ENCODE peak calls at places on chromosomes 4 and X, in ten cellular contexts. Z is astrocyte; K is WTC11; F is dorsolateral prefrontal cortex; X is CD4-positive, alpha-beta T cell; L is astrocyte of the spinal cord; V is AG10803; W is endothelial cell; D is GM10248; E is B cell. H is an unnamed sample.

GRCh38 chr4:185640809-185641675 is 105.7 kb upstream of the PDLIM3 start:
- DNase-seq in Z (peak; percentile 72), K (no peak), F (no peak), X (no peak), L (peak; percentile 86), V (peak; percentile 84), W (no peak), D (peak; percentile 51), E (peak; percentile 35), H (peak; percentile 88)

GRCh38 chr4:98510757-98511517 is 147.5 kb downstream of the TSPAN5 start:
- DNase-seq in Z (peak; percentile 94), K (no peak), F (no peak), X (no peak), L (peak; percentile 93), V (peak; percentile 98), W (no peak), D (no peak), E (no peak), H (peak; percentile 92)

GRCh38 chrX:1591102-1591862 is at the start of gene AKAP17A:
- DNase-seq in Z (peak; percentile 74), K (peak; percentile 98), F (peak; percentile 100), X (peak; percentile 97), L (peak; percentile 94), V (peak; percentile 92), W (peak; percentile 91), D (peak; percentile 96), E (peak; percentile 99), H (peak; percentile 88)

GRCh38 chr4:87073570-87074470 is 139.0 kb downstream of the AFF1 start:
- DNase-seq in Z (peak; percentile 32), K (no peak), F (peak; percentile 57), X (peak; percentile 25), L (peak; percentile 44), V (no peak), W (no peak), D (peak; percentile 54), E (peak; percentile 67), H (peak; percentile 55)

GRCh38 chrX:54452920-54453319 is 12.7 kb downstream of the TSR2 start:
- DNase-seq in Z (no peak), K (peak; percentile 42), F (no peak), X (no peak), L (peak; percentile 2), V (peak; percentile 9), W (peak; percentile 23), D (no peak), E (no peak), H (no peak)

GRCh38 chrX:110182362-110182761 is 135.5 kb downstream of the AMMECR1 start:
- DNase-seq in Z (no peak), K (no peak), F (no peak), X (no peak), L (no peak), V (peak; percentile 24), W (no peak), D (no peak), E (no peak), H (peak; percentile 49)

GRCh38 chrX:49947778-49948177 is 25.4 kb downstream of the CLCN5 start:
- DNase-seq in Z (no peak), K (no peak), F (no peak), X (no peak), L (no peak), V (no peak), W (no peak), D (no peak), E (no peak), H (no peak)

GRCh38 chrX:135973025-135973547 is 702 bp downstream of the MMGT1 start:
- DNase-seq in Z (no peak), K (no peak), F (no peak), X (no peak), L (peak; percentile 8), V (peak; percentile 25), W (no peak), D (no peak), E (no peak), H (peak; percentile 30)

GRCh38 chr4:10275696-10276095 is 159.1 kb upstream of the WDR1 start:
- DNase-seq in Z (no peak), K (no peak), F (no peak), X (no peak), L (no peak), V (peak; percentile 52), W (no peak), D (no peak), E (no peak), H (no peak)

GRCh38 chr4:98747659-98748091 is 89.3 kb upstream of the TSPAN5 start:
- DNase-seq in Z (peak; percentile 12), K (no peak), F (no peak), X (no peak), L (peak; percentile 78), V (no peak), W (no peak), D (no peak), E (no peak), H (no peak)

GRCh38 chr4:91826186-91826585 is 477.6 kb upstream of the GRID2 start:
- DNase-seq in Z (peak; percentile 55), K (no peak), F (no peak), X (no peak), L (peak; percentile 73), V (no peak), W (no peak), D (no peak), E (no peak), H (peak; percentile 4)

GRCh38 chr4:121785479-121785878 is 15.6 kb upstream of the EXOSC9 start:
- DNase-seq in Z (peak; percentile 41), K (no peak), F (peak; percentile 58), X (no peak), L (peak; percentile 45), V (peak; percentile 87), W (no peak), D (no peak), E (no peak), H (peak; percentile 74)

DNA sequence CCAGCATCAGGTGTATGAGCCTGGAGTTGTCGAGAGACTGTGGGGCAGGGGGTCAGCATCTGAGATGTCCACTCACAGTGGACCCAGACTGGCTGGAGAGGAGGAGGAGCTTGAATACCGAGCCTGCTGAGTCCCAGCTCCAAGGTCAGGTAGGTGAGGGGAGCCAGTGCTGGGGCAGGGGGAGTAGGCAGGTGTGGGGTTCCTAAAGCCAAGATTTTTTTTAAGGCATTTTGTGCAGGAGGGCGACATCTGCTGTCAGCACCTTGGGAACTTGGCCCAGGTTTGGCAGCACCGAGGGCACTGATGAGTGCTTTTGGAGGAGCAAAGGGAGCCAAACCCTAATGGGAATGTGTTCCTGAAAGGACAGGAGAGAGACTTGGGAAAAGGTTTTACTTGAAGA is 64.2 kb upstream of the MSANTD1 start:
- DNase-seq in Z (no peak), K (no peak), F (no peak), X (no peak), L (no peak), V (no peak), W (no peak), D (no peak), E (no peak), H (no peak)
- TF ChIP-seq CTCF in Z (no peak), K (no peak), F (no peak), X (no peak), L (no peak), V (no peak), W (no peak), D (no peak), E (no peak), H (no peak)

GRCh38 chr4:140315032-140315826 is 58.2 kb upstream of the SCOC start:
- DNase-seq in Z (peak; percentile 11), K (no peak), F (no peak), X (no peak), L (no peak), V (no peak), W (no peak), D (no peak), E (no peak), H (no peak)

GRCh38 chr4:140305053-140305452 is 68.4 kb upstream of the SCOC start:
- DNase-seq in Z (peak; percentile 8), K (no peak), F (no peak), X (no peak), L (no peak), V (no peak), W (no peak), D (no peak), E (no peak), H (peak; percentile 48)

GRCh38 chr4:140308366-140309123 is 64.9 kb upstream of the SCOC start:
- DNase-seq in Z (peak; percentile 95), K (no peak), F (peak; percentile 63), X (no peak), L (peak; percentile 88), V (peak; percentile 96), W (no peak), D (no peak), E (no peak), H (peak; percentile 98)

GRCh38 chr4:140312101-140312500 is 61.3 kb upstream of the SCOC start:
- DNase-seq in Z (no peak), K (no peak), F (no peak), X (no peak), L (no peak), V (no peak), W (no peak), D (no peak), E (no peak), H (no peak)

GRCh38 chr4:140309124-140309870 is 64.1 kb upstream of the SCOC start:
- DNase-seq in Z (peak; percentile 71), K (peak; percentile 18), F (no peak), X (no peak), L (peak; percentile 33), V (peak; percentile 68), W (no peak), D (no peak), E (no peak), H (peak; percentile 61)
- TF ChIP-seq CTCF in Z (no peak), K (no peak), F (no peak), X (no peak), L (peak; percentile 5), V (no peak), W (no peak), D (peak; percentile 2), E (no peak), H (no peak)

GRCh38 chr4:8274772-8275241 is 5.3 kb downstream of the HTRA3 start:
- DNase-seq in Z (peak; percentile 84), K (no peak), F (peak; percentile 79), X (no peak), L (peak; percentile 93), V (peak; percentile 96), W (no peak), D (no peak), E (no peak), H (peak; percentile 97)
- TF ChIP-seq CTCF in Z (no peak), K (no peak), F (peak; percentile 63), X (no peak), L (peak; percentile 77), V (peak; percentile 67), W (no peak), D (no peak), E (no peak), H (peak; percentile 68)

DNA sequence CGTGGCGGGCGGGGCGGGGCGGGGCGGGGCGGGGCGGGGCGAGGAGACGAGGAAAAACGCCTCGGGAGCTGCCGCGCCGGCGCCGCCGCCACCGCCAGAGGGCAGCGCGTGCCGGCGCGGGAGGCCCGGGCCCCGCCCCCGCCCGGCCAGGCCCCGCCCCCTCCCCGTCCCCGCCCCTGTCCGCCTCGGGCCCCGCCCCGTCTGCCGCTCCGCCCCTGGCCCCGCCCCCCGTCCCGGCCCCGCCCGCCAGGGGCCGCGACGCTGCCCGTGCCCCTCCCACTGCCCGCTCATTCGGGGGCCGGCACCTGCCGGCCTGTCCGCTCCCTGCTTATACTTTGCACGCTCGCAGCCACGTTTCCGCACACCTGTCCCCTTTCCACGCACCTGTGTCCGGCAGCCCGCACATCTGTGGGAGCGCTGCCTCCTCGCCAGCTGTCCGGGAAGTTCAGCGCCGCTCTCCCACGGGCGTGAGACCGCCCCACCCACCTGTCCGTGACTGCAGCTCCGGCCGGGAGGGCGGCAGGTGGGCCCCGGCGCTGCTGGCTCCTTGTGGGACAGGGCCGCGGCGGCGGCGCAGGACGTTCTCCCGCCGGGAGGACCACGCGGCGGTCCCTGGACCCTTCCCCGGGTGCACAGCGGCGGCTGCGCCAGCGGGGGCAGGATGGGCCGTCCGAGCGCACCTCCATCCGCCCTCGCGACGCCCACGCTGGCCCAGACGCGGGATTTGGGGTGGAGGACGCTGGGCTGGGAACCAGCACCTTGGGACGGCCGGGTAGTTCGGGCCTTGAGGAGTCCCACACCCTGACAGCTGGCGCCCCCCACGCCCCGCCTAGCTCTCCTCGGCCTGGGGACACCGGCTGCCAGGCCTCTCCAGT is 1.5 kb upstream of the FGFRL1 start:
- DNase-seq in Z (no peak), K (peak; percentile 60), F (peak; percentile 75), X (peak; percentile 68), L (peak; percentile 32), V (peak; percentile 44), W (peak; percentile 78), D (peak; percentile 92), E (peak; percentile 86), H (peak; percentile 41)
- TF ChIP-seq CTCF in Z (no peak), K (no peak), F (no peak), X (peak; percentile 19), L (peak; percentile 27), V (peak; percentile 13), W (peak; percentile 17), D (peak; percentile 40), E (peak; percentile 18), H (peak; percentile 40)

H was measured in fibroblast of the aortic adventitia.